ENCODE peak calls at places on chromosome 2, in seven cellular contexts. P is uterus, L is IMR-90, D is adrenal gland, J is H54, W is lower leg skin, F is testis. G is an unnamed sample.

GRCh38 chr2:128313076-128313836 is 5.4 kb downstream of the HS6ST1 start:
- DNase-seq in P (no peak), L (peak; percentile 63), D (peak; percentile 44), J (no peak), W (peak; percentile 45), F (peak; percentile 29), G (peak; percentile 26)

GRCh38 chr2:237863102-237863511 is 3.7 kb downstream of the RAMP1 start:
- DNase-seq in P (peak; percentile 25), L (no peak), D (no peak), J (no peak), W (no peak), F (no peak), G (no peak)

GRCh38 chr2:19801367-19802087 is 100.3 kb downstream of the TTC32 start:
- DNase-seq in P (peak; percentile 87), L (peak; percentile 98), D (peak; percentile 96), J (peak; percentile 93), W (peak; percentile 94), F (peak; percentile 26), G (peak; percentile 82)

GRCh38 chr2:224523626-224524577 is 61.3 kb downstream of the CUL3 start:
- DNase-seq in P (no peak), L (peak; percentile 18), D (no peak), J (no peak), W (no peak), F (no peak), G (no peak)

GRCh38 chr2:236776695-236777251 is 207.1 kb downstream of the ACKR3 start:
- DNase-seq in P (no peak), L (peak; percentile 35), D (no peak), J (peak; percentile 50), W (peak; percentile 76), F (no peak), G (no peak)

GRCh38 chr2:39991298-39991697 is 212.2 kb upstream of the THUMPD2 start:
- DNase-seq in P (no peak), L (peak; percentile 59), D (no peak), J (no peak), W (no peak), F (no peak), G (no peak)

GRCh38 chr2:7133521-7133920 is 216.3 kb downstream of the RNF144A start:
- DNase-seq in P (no peak), L (no peak), D (no peak), J (peak; percentile 15), W (no peak), F (no peak), G (no peak)

GRCh38 chr2:96953611-96954489 is 32.5 kb downstream of the FAM178B start:
- DNase-seq in P (no peak), L (no peak), D (no peak), J (no peak), W (no peak), F (peak; percentile 60), G (no peak)

GRCh38 chr2:54566896-54567295 is 110.8 kb downstream of the SPTBN1 start:
- DNase-seq in P (no peak), L (no peak), D (no peak), J (no peak), W (no peak), F (no peak), G (no peak)

GRCh38 chr2:235594041-235594440 is 100.2 kb downstream of the AGAP1 start:
- DNase-seq in P (no peak), L (peak; percentile 89), D (no peak), J (peak; percentile 42), W (no peak), F (no peak), G (no peak)

GRCh38 chr2:62383843-62384242 is 122.2 kb downstream of the TMEM17 start:
- DNase-seq in P (no peak), L (peak; percentile 20), D (no peak), J (no peak), W (no peak), F (no peak), G (no peak)

GRCh38 chr2:2560374-2561015 is 229.4 kb upstream of the MYT1L start:
- DNase-seq in P (no peak), L (no peak), D (no peak), J (no peak), W (peak; percentile 56), F (no peak), G (no peak)

GRCh38 chr2:231190531-231191197 is 7.8 kb upstream of the ARMC9 start:
- DNase-seq in P (peak; percentile 77), L (no peak), D (no peak), J (peak; percentile 69), W (peak; percentile 87), F (peak; percentile 63), G (peak; percentile 77)

GRCh38 chr2:45685299-45685698 is 33.8 kb downstream of the PRKCE start:
- DNase-seq in P (no peak), L (no peak), D (no peak), J (no peak), W (no peak), F (no peak), G (no peak)

GRCh38 chr2:37647941-37648315 is 23.5 kb downstream of the CDC42EP3 start:
- DNase-seq in P (no peak), L (no peak), D (no peak), J (no peak), W (no peak), F (no peak), G (no peak)

GRCh38 chr2:196367633-196368032 is 196.3 kb upstream of the STK17B start:
- DNase-seq in P (no peak), L (no peak), D (no peak), J (no peak), W (no peak), F (no peak), G (no peak)

GRCh38 chr2:240567872-240568677 is at the start of gene RNPEPL1:
- DNase-seq in P (peak; percentile 28), L (no peak), D (peak; percentile 27), J (no peak), W (peak; percentile 91), F (peak; percentile 35), G (no peak)

GRCh38 chr2:120847700-120848321 is 112.1 kb downstream of the GLI2 start:
- DNase-seq in P (no peak), L (no peak), D (no peak), J (no peak), W (no peak), F (peak; percentile 56), G (no peak)

GRCh38 chr2:200592414-200593075 is 6.7 kb downstream of the AOX1 start:
- DNase-seq in P (no peak), L (peak; percentile 62), D (no peak), J (no peak), W (no peak), F (no peak), G (no peak)

GRCh38 chr2:109304731-109305470 is 175.9 kb downstream of the SH3RF3 start:
- DNase-seq in P (no peak), L (no peak), D (no peak), J (no peak), W (no peak), F (no peak), G (no peak)

GRCh38 chr2:202965810-202966454 is 48.7 kb upstream of the NBEAL1 start:
- DNase-seq in P (no peak), L (peak; percentile 63), D (no peak), J (no peak), W (no peak), F (no peak), G (no peak)

GRCh38 chr2:46315103-46315890 is 18.1 kb downstream of the EPAS1 start:
- DNase-seq in P (peak; percentile 100), L (peak; percentile 95), D (peak; percentile 98), J (peak; percentile 77), W (peak; percentile 97), F (peak; percentile 89), G (peak; percentile 94)

GRCh38 chr2:230865324-230865765 is 603 bp downstream of the ITM2C start:
- DNase-seq in P (no peak), L (no peak), D (no peak), J (no peak), W (no peak), F (no peak), G (no peak)

GRCh38 chr2:182319556-182319955 is 107.3 kb downstream of the PDE1A start:
- DNase-seq in P (no peak), L (no peak), D (no peak), J (no peak), W (no peak), F (no peak), G (no peak)

GRCh38 chr2:168545439-168546082 is 89.5 kb downstream of the CERS6 start:
- DNase-seq in P (peak; percentile 41), L (peak; percentile 88), D (no peak), J (peak; percentile 50), W (no peak), F (no peak), G (no peak)

GRCh38 chr2:232541195-232541960 is 1.9 kb downstream of the CHRNG start:
- DNase-seq in P (no peak), L (no peak), D (peak; percentile 12), J (no peak), W (peak; percentile 75), F (no peak), G (no peak)

GRCh38 chr2:179049546-179050311 is at the start of gene CCDC141:
- DNase-seq in P (no peak), L (no peak), D (peak; percentile 67), J (no peak), W (no peak), F (peak; percentile 61), G (peak; percentile 61)
- TF ChIP-seq POLR2A in P (no peak), L (no peak), D (no peak), J (no peak), W (no peak), F (no peak), G (peak; percentile 51)

GRCh38 chr2:207395535-207396251 is 134.1 kb upstream of the CREB1 start:
- DNase-seq in P (no peak), L (peak; percentile 50), D (no peak), J (no peak), W (no peak), F (no peak), G (no peak)
- TF ChIP-seq POLR2A in P (no peak), L (no peak), D (no peak), J (no peak), W (no peak), F (no peak), G (no peak)

GRCh38 chr2:159615187-159615935 is 987 bp downstream of the BAZ2B start:
- DNase-seq in P (peak; percentile 94), L (peak; percentile 91), D (peak; percentile 96), J (peak; percentile 57), W (peak; percentile 97), F (peak; percentile 95), G (peak; percentile 93)
- TF ChIP-seq POLR2A in P (peak; percentile 58), L (peak; percentile 64), D (peak; percentile 87), J (peak; percentile 51), W (peak; percentile 61), F (no peak), G (peak; percentile 62)

GRCh38 chr2:95526360-95527341 is 42.1 kb upstream of the TRIM43B start:
- DNase-seq in P (peak; percentile 35), L (peak; percentile 67), D (peak; percentile 70), J (peak; percentile 43), W (peak; percentile 92), F (peak; percentile 77), G (peak; percentile 75)
- TF ChIP-seq POLR2A in P (no peak), L (no peak), D (peak; percentile 40), J (peak; percentile 54), W (no peak), F (no peak), G (no peak)